ENCODE peak calls at places on chromosomes 1 and 21, in ten cellular contexts. R, L, W, N, M, E, V, F, U and K are unnamed samples.

GRCh38 chr1:153598309-153599172 is 14.4 kb downstream of the S100A16 start:
- DNase-seq in E (no peak), F (peak), W (peak), L (no peak), V (peak), M (no peak), N (no peak), U (peak), R (no peak), K (peak)

GRCh38 chr1:198220428-198220827 is 63.6 kb downstream of the NEK7 start:
- DNase-seq in F (no peak), E (no peak), W (no peak), L (peak), U (peak), R (peak), N (no peak), V (peak), M (no peak), K (peak)

GRCh38 chr1:42335809-42336518 is 929 bp upstream of the FOXJ3 start:
- DNase-seq in E (no peak), M (no peak), F (peak), L (no peak), R (no peak), N (no peak), U (peak), V (peak), W (peak), K (no peak)

GRCh38 chr1:234564035-234565029 is 45.6 kb downstream of the IRF2BP2 start:
- DNase-seq in F (peak), N (peak), R (peak), L (no peak), U (peak), M (no peak), E (no peak), V (peak), W (no peak), K (peak)

GRCh38 chr21:38984982-38985422 is 179.3 kb downstream of the ETS2 start:
- DNase-seq in V (peak), W (peak), U (peak), F (peak), R (no peak), E (no peak), L (no peak), M (no peak), N (no peak), K (peak)

GRCh38 chr1:109659145-109659544 is 3.2 kb downstream of the GSTM4 start:
- DNase-seq in N (no peak), E (no peak), F (no peak), L (no peak), U (no peak), W (no peak), V (peak), R (peak), M (no peak), K (no peak)

GRCh38 chr1:226736908-226737818 is 1.9 kb downstream of the ITPKB start:
- DNase-seq in M (peak), E (peak), F (no peak), V (no peak), L (no peak), U (no peak), W (no peak), R (no peak), N (no peak), K (no peak)

GRCh38 chr1:197441990-197442389 is 173.9 kb downstream of the CRB1 start:
- DNase-seq in L (no peak), W (peak), F (no peak), E (no peak), N (no peak), R (no peak), V (no peak), U (no peak), M (no peak), K (peak)

GRCh38 chr1:53781654-53782053 is 42.7 kb upstream of the GLIS1 start:
- DNase-seq in E (no peak), F (peak), W (no peak), N (no peak), R (no peak), U (no peak), V (no peak), L (no peak), M (no peak), K (no peak)

GRCh38 chr1:51642739-51643142 is 25.8 kb downstream of the OSBPL9 start:
- DNase-seq in N (no peak), V (peak), F (peak), E (no peak), M (no peak), R (peak), W (no peak), L (peak), U (peak), K (peak)

GRCh38 chr1:31739281-31739853 is 24.8 kb downstream of the ADGRB2 start:
- DNase-seq in F (no peak), M (peak), E (no peak), V (peak), W (no peak), N (no peak), U (no peak), R (peak), L (no peak), K (no peak)

GRCh38 chr21:45129231-45129923 is 55.0 kb downstream of the ADARB1 start:
- DNase-seq in N (no peak), R (peak), E (no peak), W (no peak), L (no peak), V (peak), F (peak), M (no peak), U (peak), K (no peak)

GRCh38 chr1:101162736-101163405 is 73.9 kb upstream of the S1PR1 start:
- DNase-seq in V (no peak), M (no peak), F (no peak), N (no peak), E (no peak), L (no peak), R (no peak), U (no peak), W (no peak), K (no peak)

GRCh38 chr1:101181930-101182329 is 54.9 kb upstream of the S1PR1 start:
- DNase-seq in L (no peak), V (no peak), E (no peak), U (no peak), F (no peak), N (no peak), W (no peak), M (no peak), R (no peak), K (no peak)

GRCh38 chr1:185996211-185996610 is 262.0 kb downstream of the HMCN1 start:
- DNase-seq in E (no peak), V (peak), W (no peak), M (no peak), U (peak), F (peak), R (peak), N (no peak), L (no peak), K (peak)

GRCh38 chr1:55210990-55211389 is 4.2 kb downstream of the USP24 start:
- DNase-seq in M (no peak), W (no peak), V (no peak), R (no peak), E (no peak), N (no peak), U (no peak), F (no peak), L (no peak), K (no peak)

GRCh38 chr1:26353976-26354820 is at the start of gene CRYBG2:
- DNase-seq in U (no peak), R (no peak), N (peak), L (no peak), V (no peak), F (no peak), M (peak), E (no peak), W (no peak), K (no peak)

GRCh38 chr1:209530990-209531389 is 52.5 kb upstream of the CAMK1G start:
- DNase-seq in W (no peak), R (no peak), E (no peak), F (no peak), L (no peak), N (no peak), V (no peak), M (no peak), U (no peak), K (no peak)

GRCh38 chr1:206655471-206655882 is 20.1 kb downstream of the DYRK3 start:
- DNase-seq in W (no peak), L (no peak), N (no peak), V (no peak), F (no peak), M (no peak), U (no peak), E (no peak), R (no peak), K (no peak)